ENCODE peak calls at places on chromosome 18, in five cellular contexts. One of them, this sample, is unnamed.

GRCh38 chr18:24497052-24497754 is 36.8 kb downstream of the HRH4 start:
- DNase-seq in mesenchymal stem cell: peak
- DNase-seq in IMR-90: peak
- DNase-seq in neuronal stem cell: no peak
- DNase-seq in H1: no peak
- DNase-seq in this sample: no peak

GRCh38 chr18:9619545-9619944 is 5.2 kb upstream of the PPP4R1 start:
- DNase-seq in mesenchymal stem cell: peak
- DNase-seq in H1: no peak
- DNase-seq in neuronal stem cell: no peak
- DNase-seq in IMR-90: peak
- DNase-seq in this sample: no peak

GRCh38 chr18:34977787-34978532 is 63.3 kb upstream of the MAPRE2 start:
- DNase-seq in H1: peak
- DNase-seq in IMR-90: peak
- DNase-seq in neuronal stem cell: no peak
- DNase-seq in mesenchymal stem cell: peak
- DNase-seq in this sample: peak

GRCh38 chr18:49560277-49561126 is 1.4 kb upstream of the LIPG start:
- DNase-seq in H1: peak
- DNase-seq in IMR-90: no peak
- DNase-seq in neuronal stem cell: no peak
- DNase-seq in mesenchymal stem cell: peak
- DNase-seq in this sample: peak

GRCh38 chr18:12394428-12394827 is 13.3 kb upstream of the PRELID3A start:
- DNase-seq in mesenchymal stem cell: peak
- DNase-seq in IMR-90: no peak
- DNase-seq in H1: peak
- DNase-seq in neuronal stem cell: no peak
- DNase-seq in this sample: peak

GRCh38 chr18:65363006-65363405 is 387.8 kb upstream of the CDH7 start:
- DNase-seq in neuronal stem cell: no peak
- DNase-seq in IMR-90: no peak
- DNase-seq in mesenchymal stem cell: no peak
- DNase-seq in H1: no peak
- DNase-seq in this sample: no peak

GRCh38 chr18:64240301-64240700 is 91.4 kb upstream of the LINC00305 start:
- DNase-seq in IMR-90: no peak
- DNase-seq in mesenchymal stem cell: no peak
- DNase-seq in H1: no peak
- DNase-seq in neuronal stem cell: no peak
- DNase-seq in this sample: no peak

GRCh38 chr18:37778417-37779165 is 213.0 kb upstream of the CELF4 start:
- DNase-seq in mesenchymal stem cell: peak
- DNase-seq in H1: peak
- DNase-seq in IMR-90: no peak
- DNase-seq in neuronal stem cell: peak
- DNase-seq in this sample: peak

GRCh38 chr18:767084-767882 is 44.8 kb downstream of the YES1 start:
- DNase-seq in neuronal stem cell: no peak
- DNase-seq in IMR-90: no peak
- DNase-seq in mesenchymal stem cell: no peak
- DNase-seq in H1: no peak
- DNase-seq in this sample: no peak

GRCh38 chr18:25298853-25299274 is 53.1 kb downstream of the ZNF521 start:
- DNase-seq in H1: no peak
- DNase-seq in mesenchymal stem cell: peak
- DNase-seq in neuronal stem cell: no peak
- DNase-seq in IMR-90: peak
- DNase-seq in this sample: no peak

GRCh38 chr18:45793295-45793965 is 32.0 kb upstream of the SIGLEC15 start:
- DNase-seq in mesenchymal stem cell: peak
- DNase-seq in H1: no peak
- DNase-seq in IMR-90: peak
- DNase-seq in neuronal stem cell: no peak
- DNase-seq in this sample: peak

GRCh38 chr18:63765837-63766236 is 9.4 kb upstream of the SERPINB7 start:
- DNase-seq in H1: no peak
- DNase-seq in IMR-90: no peak
- DNase-seq in mesenchymal stem cell: no peak
- DNase-seq in neuronal stem cell: no peak
- DNase-seq in this sample: no peak

GRCh38 chr18:58552057-58552461 is 76.8 kb downstream of the ALPK2 start:
- DNase-seq in mesenchymal stem cell: peak
- DNase-seq in H1: no peak
- DNase-seq in neuronal stem cell: no peak
- DNase-seq in IMR-90: peak
- DNase-seq in this sample: no peak

GRCh38 chr18:39799010-39799409 is 2156.0 kb upstream of the PIK3C3 start:
- DNase-seq in neuronal stem cell: no peak
- DNase-seq in mesenchymal stem cell: peak
- DNase-seq in IMR-90: no peak
- DNase-seq in H1: no peak
- DNase-seq in this sample: peak

GRCh38 chr18:67151366-67151765 is 365.2 kb downstream of the DSEL start:
- DNase-seq in IMR-90: no peak
- DNase-seq in neuronal stem cell: no peak
- DNase-seq in H1: no peak
- DNase-seq in mesenchymal stem cell: no peak
- DNase-seq in this sample: peak

GRCh38 chr18:2494921-2495320 is 76.4 kb downstream of the METTL4 start:
- DNase-seq in mesenchymal stem cell: no peak
- DNase-seq in H1: no peak
- DNase-seq in neuronal stem cell: no peak
- DNase-seq in IMR-90: peak
- DNase-seq in this sample: no peak

GRCh38 chr18:79988925-79989361 is 580 bp upstream of the TXNL4A start:
- DNase-seq in neuronal stem cell: no peak
- DNase-seq in IMR-90: peak
- DNase-seq in mesenchymal stem cell: peak
- DNase-seq in H1: no peak
- DNase-seq in this sample: peak

GRCh38 chr18:33588361-33588760 is 10.3 kb downstream of the ASXL3 start:
- DNase-seq in mesenchymal stem cell: no peak
- DNase-seq in neuronal stem cell: no peak
- DNase-seq in H1: no peak
- DNase-seq in IMR-90: no peak
- DNase-seq in this sample: no peak
- H3K4ac ChIP-seq in mesenchymal stem cell: no peak
- H3K4ac ChIP-seq in neuronal stem cell: no peak
- H3K4ac ChIP-seq in H1: no peak
- H3K4ac ChIP-seq in IMR-90: no peak
- H3K4ac ChIP-seq in this sample: no peak

GRCh38 chr18:62384610-62385097 is 59.5 kb downstream of the TNFRSF11A start:
- DNase-seq in IMR-90: no peak
- DNase-seq in H1: peak
- DNase-seq in mesenchymal stem cell: peak
- DNase-seq in neuronal stem cell: no peak
- DNase-seq in this sample: peak
- H3K4me3 ChIP-seq in IMR-90: peak
- H3K4me3 ChIP-seq in H1: no peak
- H3K4me3 ChIP-seq in mesenchymal stem cell: peak
- H3K4me3 ChIP-seq in neuronal stem cell: peak
- H3K4me3 ChIP-seq in this sample: no peak

DNA sequence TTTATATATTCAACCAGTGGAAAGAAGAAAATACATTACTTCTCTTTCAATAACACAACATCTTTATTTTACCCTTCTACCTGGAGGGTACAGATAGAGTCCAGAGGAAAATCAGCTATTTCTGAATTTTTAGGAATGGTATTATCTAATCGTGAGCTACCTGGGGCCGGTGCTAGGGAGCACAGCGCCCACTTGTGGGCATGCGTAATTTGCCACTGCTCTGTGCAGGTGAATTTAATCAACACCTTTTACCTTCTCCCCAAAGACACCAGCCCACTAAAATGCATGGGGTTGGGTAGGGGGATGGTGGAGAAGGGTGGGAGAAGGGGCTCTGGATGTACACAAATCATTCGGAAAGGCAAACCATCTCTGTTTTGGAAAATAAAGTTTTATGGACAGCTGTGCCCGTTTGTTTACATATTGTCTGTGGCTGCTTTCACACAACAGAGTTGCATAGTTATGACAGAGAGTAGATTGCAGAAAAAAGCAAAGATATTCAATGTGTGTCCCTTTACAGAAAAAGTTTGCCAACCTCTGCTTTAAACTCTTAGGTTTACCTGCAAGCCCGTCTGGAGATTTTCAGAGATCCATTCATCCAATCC is 51.5 kb upstream of the DCC start:
- DNase-seq in neuronal stem cell: peak
- DNase-seq in H1: peak
- DNase-seq in IMR-90: no peak
- DNase-seq in mesenchymal stem cell: no peak
- DNase-seq in this sample: peak
- H2BK15ac ChIP-seq in neuronal stem cell: no peak
- H2BK15ac ChIP-seq in H1: no peak
- H2BK15ac ChIP-seq in IMR-90: no peak
- H2BK15ac ChIP-seq in mesenchymal stem cell: no peak
- H2BK15ac ChIP-seq in this sample: no peak

GRCh38 chr18:59994357-59994756 is 94.6 kb downstream of the PMAIP1 start:
- DNase-seq in IMR-90: peak
- DNase-seq in H1: no peak
- DNase-seq in neuronal stem cell: no peak
- DNase-seq in mesenchymal stem cell: no peak
- DNase-seq in this sample: peak
- H3K4ac ChIP-seq in IMR-90: no peak
- H3K4ac ChIP-seq in H1: no peak
- H3K4ac ChIP-seq in neuronal stem cell: no peak
- H3K4ac ChIP-seq in mesenchymal stem cell: no peak
- H3K4ac ChIP-seq in this sample: no peak

GRCh38 chr18:77208969-77209368 is 40.7 kb upstream of the GALR1 start:
- DNase-seq in H1: no peak
- DNase-seq in mesenchymal stem cell: peak
- DNase-seq in IMR-90: peak
- DNase-seq in neuronal stem cell: no peak
- DNase-seq in this sample: no peak
- H3K4me3 ChIP-seq in H1: no peak
- H3K4me3 ChIP-seq in mesenchymal stem cell: peak
- H3K4me3 ChIP-seq in IMR-90: peak
- H3K4me3 ChIP-seq in neuronal stem cell: no peak
- H3K4me3 ChIP-seq in this sample: no peak

GRCh38 chr18:36302676-36303075 is 5.2 kb downstream of the FHOD3 start:
- DNase-seq in IMR-90: peak
- DNase-seq in H1: no peak
- DNase-seq in neuronal stem cell: no peak
- DNase-seq in mesenchymal stem cell: peak
- DNase-seq in this sample: no peak

GRCh38 chr18:36304723-36305122 is 7.2 kb downstream of the FHOD3 start:
- DNase-seq in IMR-90: no peak
- DNase-seq in neuronal stem cell: no peak
- DNase-seq in mesenchymal stem cell: no peak
- DNase-seq in H1: no peak
- DNase-seq in this sample: no peak

GRCh38 chr18:36303203-36303844 is 5.8 kb downstream of the FHOD3 start:
- DNase-seq in H1: no peak
- DNase-seq in IMR-90: no peak
- DNase-seq in mesenchymal stem cell: no peak
- DNase-seq in neuronal stem cell: no peak
- DNase-seq in this sample: no peak

GRCh38 chr18:36300211-36300610 is 2.7 kb downstream of the FHOD3 start:
- DNase-seq in mesenchymal stem cell: no peak
- DNase-seq in IMR-90: no peak
- DNase-seq in H1: no peak
- DNase-seq in neuronal stem cell: no peak
- DNase-seq in this sample: no peak

GRCh38 chr18:36301884-36302283 is 4.4 kb downstream of the FHOD3 start:
- DNase-seq in H1: no peak
- DNase-seq in IMR-90: no peak
- DNase-seq in neuronal stem cell: no peak
- DNase-seq in mesenchymal stem cell: no peak
- DNase-seq in this sample: no peak
- H2BK15ac ChIP-seq in H1: no peak
- H2BK15ac ChIP-seq in IMR-90: no peak
- H2BK15ac ChIP-seq in neuronal stem cell: no peak
- H2BK15ac ChIP-seq in mesenchymal stem cell: no peak
- H2BK15ac ChIP-seq in this sample: no peak

DNA sequence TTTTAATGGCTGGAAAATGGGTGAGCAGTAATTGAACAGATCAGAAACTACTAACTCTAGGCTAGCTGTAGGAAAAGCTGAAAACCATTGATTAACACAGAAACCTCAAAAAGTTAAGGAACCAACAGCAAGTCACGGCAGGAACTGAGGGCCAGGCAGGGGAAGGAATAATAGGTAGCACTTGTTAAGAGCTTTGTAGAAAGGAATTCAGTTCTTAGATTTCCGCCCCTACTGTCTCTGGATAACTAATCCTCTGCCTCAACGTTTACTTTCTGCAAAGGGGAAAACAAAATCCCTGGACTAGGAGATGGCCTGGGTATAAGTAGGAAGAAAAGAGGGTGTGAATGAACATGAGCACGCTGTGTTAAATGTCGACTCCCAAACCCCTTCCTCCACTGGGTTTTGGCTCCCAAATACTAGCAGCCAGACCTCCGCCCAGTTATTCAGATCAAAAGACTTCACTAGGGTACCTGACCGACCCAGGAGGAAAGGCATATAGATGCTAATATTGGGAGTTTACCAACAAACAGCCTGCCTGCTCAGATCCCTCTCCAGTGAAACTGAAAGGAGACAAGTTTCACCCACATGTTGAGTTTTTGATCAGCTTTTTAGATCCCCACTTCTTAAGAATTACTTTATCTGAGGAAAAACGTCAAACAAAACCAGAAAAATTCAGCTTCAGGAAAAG is 12.4 kb downstream of the SMAD2 start:
- DNase-seq in neuronal stem cell: no peak
- DNase-seq in IMR-90: no peak
- DNase-seq in H1: no peak
- DNase-seq in mesenchymal stem cell: no peak
- DNase-seq in this sample: peak
- H3K4ac ChIP-seq in neuronal stem cell: no peak
- H3K4ac ChIP-seq in IMR-90: no peak
- H3K4ac ChIP-seq in H1: no peak
- H3K4ac ChIP-seq in mesenchymal stem cell: no peak
- H3K4ac ChIP-seq in this sample: no peak

GRCh38 chr18:6747646-6748045 is 18.1 kb downstream of the ARHGAP28 start:
- DNase-seq in H1: no peak
- DNase-seq in neuronal stem cell: no peak
- DNase-seq in IMR-90: peak
- DNase-seq in mesenchymal stem cell: peak
- DNase-seq in this sample: no peak
- H3K4me3 ChIP-seq in H1: no peak
- H3K4me3 ChIP-seq in neuronal stem cell: no peak
- H3K4me3 ChIP-seq in IMR-90: no peak
- H3K4me3 ChIP-seq in mesenchymal stem cell: peak
- H3K4me3 ChIP-seq in this sample: no peak